ENCODE peak calls at places on chromosomes 11 and 22, in six cellular contexts. F, G, E, R, C and B are unnamed samples. For H3K9me3 and H3K4me1, the result is how much of the 10 kb centered on the place peaks cover.

GRCh38 chr11:77073328-77074001 is 6.7 kb downstream of the CAPN5 start:
- DNase-seq in E (peak), F (peak), C (peak), R (peak), G (peak), B (no peak)

GRCh38 chr11:129117595-129118350 is 74.4 kb downstream of the ARHGAP32 start:
- DNase-seq in G (peak), C (no peak), R (no peak), E (no peak), F (peak), B (no peak)

GRCh38 chr11:120738516-120739046 is 227.0 kb downstream of the GRIK4 start:
- DNase-seq in R (no peak), G (no peak), F (no peak), C (no peak), E (no peak), B (no peak)

GRCh38 chr11:20609727-20610707 is 10.6 kb downstream of the SLC6A5 start:
- DNase-seq in F (peak), R (peak), E (peak), C (no peak), G (peak), B (no peak)

GRCh38 chr11:116193321-116194114 is 579.3 kb downstream of the BUD13 start:
- DNase-seq in G (peak), C (no peak), F (peak), E (peak), R (peak), B (no peak)

GRCh38 chr11:83502041-83502440 is 215.9 kb upstream of the CCDC90B start:
- DNase-seq in G (no peak), E (no peak), C (no peak), F (no peak), R (no peak), B (no peak)

GRCh38 chr11:9280655-9281301 is 15.6 kb upstream of the DENND5A start:
- DNase-seq in E (no peak), C (no peak), F (no peak), R (no peak), G (peak), B (no peak)

GRCh38 chr11:14308114-14308896 is 50.7 kb downstream of the RRAS2 start:
- DNase-seq in E (no peak), C (no peak), R (no peak), F (no peak), G (no peak), B (no peak)

GRCh38 chr11:995058-995751 is 41.3 kb downstream of the MUC6 start:
- DNase-seq in R (no peak), C (no peak), E (no peak), F (no peak), G (no peak), B (no peak)

GRCh38 chr22:19735665-19736510 is 12.5 kb downstream of the GP1BB start:
- DNase-seq in C (no peak), G (no peak), E (no peak), F (no peak), R (no peak), B (no peak)

GRCh38 chr11:8794677-8795103 is 112.1 kb downstream of the RPL27A start:
- DNase-seq in F (no peak), G (peak), R (no peak), C (no peak), E (no peak), B (no peak)

GRCh38 chr22:38292694-38293093 is 19.9 kb upstream of the TMEM184B start:
- DNase-seq in E (no peak), G (no peak), R (no peak), F (no peak), C (no peak), B (no peak)

GRCh38 chr22:44582016-44582415 is 84.0 kb upstream of the RTL6 start:
- DNase-seq in R (peak), C (peak), E (peak), F (no peak), G (peak), B (no peak)

GRCh38 chr11:19808076-19808911 is 95.7 kb downstream of the NAV2 start:
- DNase-seq in G (no peak), F (no peak), R (no peak), E (no peak), C (no peak), B (no peak)

GRCh38 chr11:12042215-12042676 is 33.8 kb upstream of the DKK3 start:
- DNase-seq in F (no peak), G (no peak), R (no peak), E (no peak), C (no peak), B (no peak)

GRCh38 chr22:44758354-44758969 is 6.1 kb downstream of the ARHGAP8 start:
- DNase-seq in F (no peak), E (no peak), R (no peak), G (no peak), C (no peak), B (no peak)

DNA sequence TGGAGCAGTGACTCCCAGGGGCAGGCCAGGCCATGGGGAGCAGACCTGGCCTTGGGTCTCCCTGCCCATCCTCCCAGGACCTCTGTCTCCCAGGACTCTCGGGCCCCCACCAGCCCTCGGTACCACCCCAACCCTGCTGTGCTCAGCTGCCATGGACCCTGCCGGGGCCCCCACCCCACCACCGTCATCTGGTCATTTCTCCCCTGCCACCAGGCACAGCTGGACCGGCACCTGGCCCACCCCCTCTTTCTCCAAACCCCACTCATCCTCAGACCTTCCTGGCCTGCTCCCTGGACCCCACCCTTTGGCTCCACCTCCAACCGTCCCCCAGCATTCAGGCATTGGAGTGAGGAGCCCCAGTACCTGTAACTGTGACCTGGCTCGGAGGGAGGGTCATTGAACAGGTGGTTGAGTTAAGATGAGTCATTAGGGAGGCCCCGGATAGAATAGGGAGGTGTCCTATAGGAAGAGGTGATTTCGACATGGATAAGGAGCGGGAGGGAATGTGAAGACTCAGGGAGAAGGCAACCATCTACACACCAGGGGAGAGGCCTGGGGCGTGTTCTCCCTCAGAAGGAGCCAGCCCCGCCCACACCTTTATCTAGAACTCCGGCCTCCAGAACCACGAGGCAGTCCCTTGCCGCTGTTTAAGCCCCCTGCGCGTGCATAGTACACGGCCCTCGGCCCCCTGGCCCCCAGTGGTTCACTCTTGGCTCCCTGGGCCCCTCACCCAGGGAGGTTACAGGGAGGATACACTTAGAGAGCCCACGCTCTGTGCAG is 1395.9 kb downstream of the BRD1 start:
- DNase-seq in F (no peak), R (peak), E (no peak), G (no peak), C (peak), B (no peak)
- H3K9me3 ChIP-seq in F (under half), R (under half), E (under half), G (under half), C (under half), B (under half)

GRCh38 chr11:112773256-112773655 is 188.0 kb upstream of the NCAM1 start:
- DNase-seq in R (no peak), E (no peak), F (no peak), G (no peak), C (no peak), B (no peak)
- H3K4me1 ChIP-seq in R (under half), E (under half), F (under half), G (under half), C (under half), B (under half)

GRCh38 chr11:44466531-44467179 is 98.8 kb upstream of the CD82 start:
- DNase-seq in C (no peak), R (no peak), G (no peak), F (no peak), E (no peak), B (no peak)

GRCh38 chr11:44467931-44468330 is 97.5 kb upstream of the CD82 start:
- DNase-seq in G (no peak), E (no peak), C (no peak), F (no peak), R (no peak), B (no peak)

GRCh38 chr11:44463751-44464150 is 101.7 kb upstream of the CD82 start:
- DNase-seq in E (no peak), R (no peak), F (no peak), G (no peak), C (no peak), B (no peak)

GRCh38 chr11:44467413-44467812 is 98.0 kb upstream of the CD82 start:
- DNase-seq in R (no peak), F (no peak), E (no peak), C (no peak), G (peak), B (no peak)

DNA sequence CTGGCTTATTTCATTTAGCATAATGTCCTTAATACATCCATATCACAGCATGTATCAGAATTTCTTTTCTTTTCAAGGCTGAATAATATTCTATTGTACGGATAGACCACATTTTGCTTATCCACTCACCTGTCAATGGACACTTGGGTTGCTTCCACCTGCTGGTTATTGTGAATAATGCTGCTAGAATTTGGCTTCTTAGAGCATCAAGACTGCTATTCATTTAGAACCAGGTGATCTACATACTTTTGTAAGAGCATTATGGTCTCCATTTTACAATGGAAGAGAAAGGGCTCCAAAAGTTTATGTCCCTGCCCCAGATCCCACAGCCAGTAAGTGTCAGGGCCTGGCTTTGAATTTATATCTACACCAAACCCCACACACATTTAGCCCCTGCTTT is 100.7 kb upstream of the CD82 start:
- DNase-seq in F (no peak), R (no peak), E (no peak), G (no peak), C (no peak), B (no peak)
- TF ChIP-seq CTCF in F (no peak), R (no peak), E (no peak), G (peak), C (no peak), B (no peak)

DNA sequence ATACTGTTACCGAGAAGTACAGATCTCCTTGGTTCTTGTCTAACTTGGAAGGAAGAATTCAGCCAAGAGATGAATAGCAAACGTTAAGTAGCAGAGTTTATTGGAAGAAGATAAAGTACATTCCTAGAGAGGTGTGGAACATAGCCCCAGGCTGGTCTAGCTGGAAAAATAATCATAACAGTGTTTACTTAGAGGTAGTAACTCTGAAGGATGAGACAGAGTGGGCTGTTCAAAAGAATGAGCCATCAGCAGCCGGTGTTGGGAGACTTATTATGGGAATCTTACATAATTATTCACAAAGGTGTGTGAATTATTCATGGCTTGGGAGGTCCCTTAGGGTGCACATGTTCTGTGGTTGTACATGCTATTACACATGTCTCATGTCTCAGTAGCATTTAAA is 276.5 kb downstream of the LUZP2 start:
- DNase-seq in R (no peak), E (no peak), C (no peak), G (no peak), F (no peak), B (no peak)
- H3K9me3 ChIP-seq in R (under half), E (under half), C (under half), G (under half), F (under half), B (under half)

GRCh38 chr11:34346551-34346950 is 11.3 kb downstream of the ABTB2 start:
- DNase-seq in R (no peak), E (peak), G (no peak), F (no peak), C (peak), B (no peak)

GRCh38 chr11:34351687-34352469 is 5.9 kb downstream of the ABTB2 start:
- DNase-seq in E (no peak), F (no peak), G (no peak), C (no peak), R (no peak), B (no peak)

GRCh38 chr11:34351051-34351450 is 6.8 kb downstream of the ABTB2 start:
- DNase-seq in E (no peak), F (no peak), R (no peak), G (no peak), C (no peak), B (no peak)

GRCh38 chr11:34348919-34349318 is 8.9 kb downstream of the ABTB2 start:
- DNase-seq in F (no peak), R (no peak), C (no peak), G (no peak), E (no peak), B (no peak)

DNA sequence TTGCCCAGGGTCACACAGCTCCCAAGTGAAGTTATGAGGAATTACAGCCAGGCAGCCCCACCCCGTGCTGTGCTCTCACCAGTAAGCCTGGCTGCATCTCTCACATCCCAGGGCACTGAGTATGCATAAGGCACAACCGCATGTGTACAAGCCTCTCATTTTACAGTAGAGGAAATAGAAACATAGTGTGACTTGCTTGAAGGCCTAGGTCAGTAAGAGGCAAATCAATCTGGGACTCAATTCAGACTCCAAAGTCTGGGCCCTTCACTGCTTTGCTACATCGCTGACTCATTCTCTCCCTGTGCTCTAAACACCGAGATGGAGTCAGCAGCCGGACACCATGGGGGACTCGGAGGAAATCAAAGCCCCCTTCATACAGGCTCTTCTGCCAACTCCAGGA is 7.9 kb downstream of the ABTB2 start:
- DNase-seq in C (no peak), F (no peak), R (no peak), G (no peak), E (no peak), B (no peak)
- H3K4me1 ChIP-seq in C (under half), F (half or more), R (under half), G (under half), E (under half), B (under half)

DNA sequence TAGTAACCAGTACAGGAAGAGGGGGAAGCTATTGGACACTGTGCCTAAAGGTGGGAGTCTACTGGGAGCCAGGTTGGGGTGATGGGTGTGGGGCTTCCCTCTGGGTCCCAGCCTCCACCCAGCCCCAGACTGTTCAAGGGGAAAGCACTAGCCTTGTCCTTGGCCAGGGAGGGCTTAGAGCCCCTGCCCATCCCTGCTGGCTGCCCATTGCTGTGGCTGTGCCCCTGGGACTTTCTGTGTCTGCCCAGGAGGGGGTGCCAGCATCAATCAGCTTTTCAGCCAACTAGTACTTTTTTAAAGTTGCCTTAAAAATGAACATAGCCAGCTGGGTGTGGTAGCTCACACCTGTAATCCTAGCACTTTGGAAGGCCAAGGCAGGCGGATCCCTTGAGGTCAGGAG is 19.9 kb downstream of the INCENP start:
- DNase-seq in C (peak), G (peak), F (no peak), R (no peak), E (no peak), B (no peak)
- TF ChIP-seq CTCF in C (no peak), G (peak), F (no peak), R (no peak), E (no peak), B (no peak)

GRCh38 chr11:36014499-36014898 is 70.6 kb downstream of the LDLRAD3 start:
- DNase-seq in R (no peak), C (no peak), F (no peak), E (no peak), G (no peak), B (no peak)
- H3K9me3 ChIP-seq in R (under half), C (under half), F (under half), E (under half), G (under half), B (under half)

DNA sequence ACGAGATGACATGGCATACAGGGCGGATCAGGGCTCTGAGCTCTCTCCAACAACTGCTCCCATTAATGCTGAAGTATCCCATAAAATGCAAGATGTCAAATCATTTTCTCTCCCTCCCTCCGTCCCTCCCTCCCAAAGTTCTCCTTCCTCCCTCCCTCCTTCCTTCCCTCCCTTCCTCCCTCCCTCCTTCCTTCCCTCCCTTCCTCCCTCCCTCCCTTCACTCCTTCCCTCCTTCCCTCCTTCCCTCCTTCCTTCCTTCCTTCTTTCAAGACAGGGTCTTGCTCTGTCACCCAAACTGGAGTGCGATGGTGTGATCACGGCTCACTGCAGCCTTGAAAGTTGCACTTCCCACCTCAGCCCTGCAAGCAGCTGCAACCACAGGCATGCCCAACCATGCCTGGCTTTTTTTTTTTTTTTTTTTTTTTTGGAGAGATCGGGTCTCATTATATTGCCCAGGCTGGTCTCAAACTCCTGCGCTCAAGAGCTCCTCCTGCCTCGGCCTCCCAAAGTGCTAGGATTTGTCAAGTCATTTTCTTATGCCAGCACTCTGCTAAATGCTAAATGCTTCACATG is 38.2 kb downstream of the TXN2 start:
- DNase-seq in F (no peak), G (peak), C (no peak), R (no peak), E (no peak), B (no peak)
- H3K4me1 ChIP-seq in F (under half), G (under half), C (under half), R (half or more), E (under half), B (under half)

DNA sequence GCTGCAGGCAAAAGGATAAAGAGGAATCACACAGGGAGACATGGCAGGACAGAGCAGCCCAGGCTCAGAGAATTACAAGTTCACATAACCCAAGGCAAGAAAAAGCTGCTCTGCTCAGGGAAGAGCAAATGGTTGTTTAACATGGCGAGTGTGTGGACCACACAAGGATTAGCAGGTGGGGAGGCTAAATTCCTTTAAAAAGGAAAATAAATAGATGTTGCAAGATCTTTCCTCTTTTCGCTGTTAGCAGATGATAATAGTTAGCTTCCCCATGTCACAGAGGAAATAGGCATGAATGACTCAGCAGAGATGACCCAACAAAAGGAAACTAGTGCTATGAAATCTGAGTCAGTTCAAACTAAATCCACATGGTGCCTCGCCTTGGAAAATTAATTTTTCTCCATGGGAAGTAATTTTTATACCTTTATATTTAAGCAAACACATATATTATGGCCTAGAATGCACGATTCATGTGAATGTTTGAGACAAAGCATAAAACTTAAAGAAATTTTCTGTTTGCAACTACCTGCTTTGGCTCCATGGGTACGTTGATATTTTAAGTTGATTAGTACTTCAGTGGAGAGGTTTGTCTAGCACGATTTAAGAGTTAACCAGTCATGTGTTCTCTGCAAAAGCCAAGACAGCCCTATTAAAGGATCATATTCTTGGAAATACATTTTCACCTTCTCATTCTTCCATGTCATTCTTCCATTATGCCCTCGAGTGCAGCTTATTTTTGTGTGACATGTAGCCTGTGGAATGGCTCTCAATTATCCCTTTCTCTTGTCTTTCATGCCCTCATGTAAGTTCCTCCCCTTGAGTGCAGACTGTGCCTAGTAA is 38.5 kb upstream of the FJX1 start:
- DNase-seq in F (no peak), C (no peak), E (no peak), R (no peak), G (peak), B (no peak)
- TF ChIP-seq CTCF in F (no peak), C (no peak), E (no peak), R (no peak), G (no peak), B (no peak)

DNA sequence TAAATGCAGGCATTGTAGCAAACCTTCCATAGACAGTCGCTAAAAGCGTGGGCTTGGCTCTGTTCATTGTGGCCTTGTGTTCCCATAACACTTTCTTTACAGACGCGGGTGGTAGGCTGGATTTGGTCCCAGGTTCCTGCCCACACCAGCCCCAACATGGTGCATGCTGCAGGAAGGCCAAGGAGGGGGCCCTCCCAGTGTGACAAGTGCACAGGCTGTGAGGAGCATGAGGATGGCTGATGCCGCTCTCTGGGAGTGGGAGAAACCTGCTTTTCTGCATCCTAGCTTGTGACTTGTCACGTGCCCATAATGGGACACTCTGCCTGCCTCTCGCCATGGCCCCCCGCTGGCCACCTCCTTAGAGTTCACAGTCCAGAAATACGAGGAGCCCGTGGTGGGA is 161.8 kb upstream of the B3GAT1 start:
- DNase-seq in C (no peak), R (no peak), F (peak), E (no peak), G (peak), B (no peak)
- H3K9me3 ChIP-seq in C (under half), R (under half), F (under half), E (under half), G (under half), B (under half)